ENCODE peak calls at places on chromosomes 2 and 18, in ten cellular contexts. E, L, T, U, Y, N, C, G, A and W are unnamed samples.
A peak's percentile ranks its signal among the peaks of the same experiment; 100 is the strongest.

GRCh38 chr18:23710068-23710527 is 20.8 kb downstream of the LAMA3 start:
- DNase-seq in E (no peak), L (peak; percentile 87), T (no peak), U (peak; percentile 65), Y (no peak), N (no peak), C (peak; percentile 34), G (no peak), A (peak; percentile 69), W (no peak)

GRCh38 chr2:20421336-20421987 is 25.4 kb upstream of the RHOB start:
- DNase-seq in E (no peak), L (peak; percentile 41), T (no peak), U (no peak), Y (no peak), N (no peak), C (no peak), G (no peak), A (no peak), W (no peak)

GRCh38 chr18:35949903-35950627 is 22.4 kb upstream of the RMP24 start:
- DNase-seq in E (peak; percentile 54), L (peak; percentile 73), T (peak; percentile 41), U (peak; percentile 59), Y (peak; percentile 86), N (peak; percentile 50), C (peak; percentile 96), G (peak; percentile 3), A (peak; percentile 75), W (peak; percentile 33)

GRCh38 chr2:210593166-210593565 is 36.8 kb downstream of the CPS1 start:
- DNase-seq in E (no peak), L (no peak), T (no peak), U (no peak), Y (no peak), N (no peak), C (peak; percentile 33), G (no peak), A (no peak), W (no peak)

GRCh38 chr2:51995293-51995692 is 963.4 kb upstream of the NRXN1 start:
- DNase-seq in E (no peak), L (peak; percentile 78), T (no peak), U (no peak), Y (no peak), N (no peak), C (no peak), G (peak; percentile 33), A (no peak), W (peak; percentile 36)

GRCh38 chr2:148110184-148110583 is 89.3 kb downstream of the MBD5 start:
- DNase-seq in E (no peak), L (no peak), T (no peak), U (no peak), Y (no peak), N (no peak), C (no peak), G (no peak), A (no peak), W (no peak)

GRCh38 chr2:61327173-61327572 is 143.7 kb downstream of the USP34 start:
- DNase-seq in E (no peak), L (no peak), T (no peak), U (no peak), Y (no peak), N (no peak), C (no peak), G (no peak), A (no peak), W (no peak)

GRCh38 chr2:201267278-201268030 is 7.1 kb downstream of the CASP8 start:
- DNase-seq in E (no peak), L (no peak), T (no peak), U (no peak), Y (no peak), N (no peak), C (no peak), G (no peak), A (no peak), W (no peak)

DNA sequence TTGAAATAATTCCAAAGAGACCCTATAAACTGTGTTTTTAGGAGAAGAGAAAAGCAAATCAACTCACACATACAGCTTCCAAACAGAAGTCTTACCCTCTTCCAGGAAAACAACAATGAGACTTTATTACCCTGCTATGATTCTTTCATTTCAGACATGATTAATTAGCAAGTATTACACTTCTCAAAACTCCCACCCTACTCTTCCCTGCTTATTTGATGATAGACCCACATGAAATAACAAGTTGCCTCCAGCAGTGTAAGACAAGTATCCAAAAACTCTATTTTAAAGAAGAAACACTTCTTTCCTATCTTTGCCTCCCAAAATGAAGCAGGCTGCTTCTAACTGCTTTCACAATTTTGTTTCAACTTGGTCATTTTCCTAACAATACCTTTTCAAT is 4.1 kb downstream of the FIGN start:
- DNase-seq in E (no peak), L (no peak), T (no peak), U (no peak), Y (no peak), N (no peak), C (no peak), G (no peak), A (no peak), W (no peak)
- H3K4me3 ChIP-seq in E (no peak overlapping the region), L (no peak overlapping the region), T (no peak overlapping the region), U (no peak overlapping the region), Y (no peak overlapping the region), N (no peak overlapping the region), C (no peak overlapping the region), G (no peak overlapping the region), A (no peak overlapping the region), W (no peak overlapping the region)

GRCh38 chr2:27493948-27494283 is 1.1 kb downstream of the FNDC4 start:
- DNase-seq in E (no peak), L (no peak), T (no peak), U (no peak), Y (no peak), N (no peak), C (no peak), G (no peak), A (no peak), W (no peak)

GRCh38 chr2:27495840-27496356 is 741 bp upstream of the GCKR start:
- DNase-seq in E (no peak), L (no peak), T (no peak), U (no peak), Y (no peak), N (no peak), C (no peak), G (no peak), A (no peak), W (no peak)

GRCh38 chr2:27492557-27492956 is 2.4 kb downstream of the FNDC4 start:
- DNase-seq in E (no peak), L (no peak), T (no peak), U (no peak), Y (no peak), N (no peak), C (no peak), G (no peak), A (no peak), W (no peak)

GRCh38 chr2:27494944-27495554 is at the start of gene FNDC4:
- DNase-seq in E (no peak), L (peak; percentile 18), T (peak; percentile 35), U (no peak), Y (peak; percentile 78), N (no peak), C (peak; percentile 76), G (no peak), A (peak; percentile 26), W (no peak)

DNA sequence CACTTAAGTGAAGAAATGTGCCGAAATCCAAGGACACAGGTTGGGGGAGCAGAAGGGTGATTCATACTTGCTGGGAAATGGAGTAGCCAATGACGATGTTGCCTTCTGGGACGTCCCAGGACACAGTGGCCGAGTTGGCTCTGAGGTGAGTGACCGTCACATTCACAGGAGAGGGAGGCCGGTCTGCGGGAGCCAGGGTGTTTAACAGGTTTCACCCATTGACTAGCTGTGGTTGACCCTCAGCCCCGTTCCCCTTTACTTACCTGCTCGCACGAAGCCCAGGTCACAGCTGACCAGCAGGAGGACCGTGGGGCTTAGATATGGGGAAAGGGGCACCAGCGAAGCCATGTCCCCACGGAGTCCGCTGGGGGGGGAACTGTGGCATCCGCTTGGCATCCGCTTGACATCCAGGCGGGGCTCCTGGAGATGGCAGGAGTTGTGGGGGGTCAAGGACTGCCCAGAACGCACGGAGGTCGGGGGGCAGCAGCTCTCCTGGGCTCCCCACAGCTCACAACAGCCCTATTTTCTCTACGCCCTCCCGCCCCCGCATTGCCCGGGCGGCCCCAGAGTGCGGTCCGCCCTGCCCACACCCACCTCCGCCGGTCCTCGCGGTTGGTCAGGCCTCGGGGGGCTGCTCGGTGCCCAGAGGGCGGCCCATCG is 586 bp downstream of the FNDC4 start:
- DNase-seq in E (no peak), L (peak; percentile 80), T (no peak), U (no peak), Y (peak; percentile 64), N (peak; percentile 48), C (peak; percentile 55), G (no peak), A (no peak), W (no peak)
- TF ChIP-seq CTCF in E (no peak), L (no peak), T (no peak), U (no peak), Y (no peak), N (no peak), C (no peak), G (peak; percentile 12), A (no peak), W (no peak)

DNA sequence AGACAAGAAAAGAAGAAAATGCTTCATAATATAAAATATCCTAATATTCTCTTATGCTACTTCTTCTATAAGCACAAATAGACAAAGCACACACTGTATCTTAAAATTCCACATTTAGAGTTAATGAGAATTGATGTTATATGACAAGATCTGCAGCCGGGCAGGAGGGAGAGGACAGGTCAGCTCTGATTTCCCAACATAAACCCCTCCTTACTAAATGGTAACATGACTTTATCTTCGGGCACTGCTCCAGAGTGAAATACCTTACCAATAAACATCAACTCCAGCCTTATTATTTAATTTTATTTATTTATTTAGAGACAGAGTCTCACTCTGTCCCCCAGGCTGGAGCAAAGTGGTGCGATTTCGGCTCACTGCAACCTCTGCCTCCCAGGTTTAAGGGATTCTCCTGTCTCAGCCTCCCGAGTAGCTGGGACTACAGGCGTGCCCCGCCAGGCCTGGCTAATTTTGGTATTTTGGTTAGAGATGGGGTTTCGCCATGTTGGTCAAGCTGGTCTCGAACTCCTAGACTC is 1.8 kb downstream of the CYB5A start:
- DNase-seq in E (no peak), L (no peak), T (no peak), U (no peak), Y (no peak), N (no peak), C (no peak), G (no peak), A (no peak), W (no peak)
- H3K4me3 ChIP-seq in E (no peak overlapping the region), L (peak overlapping the region; percentile 100), T (peak overlapping the region; percentile 82), U (no peak overlapping the region), Y (no peak overlapping the region), N (peak overlapping the region; percentile 62), C (peak overlapping the region; percentile 96), G (no peak overlapping the region), A (no peak overlapping the region), W (no peak overlapping the region)

GRCh38 chr2:178070824-178071223 is 1.8 kb downstream of the PDE11A start:
- DNase-seq in E (no peak), L (no peak), T (no peak), U (peak; percentile 26), Y (no peak), N (no peak), C (no peak), G (no peak), A (no peak), W (no peak)

GRCh38 chr2:178072000-178072382 is 586 bp downstream of the PDE11A start:
- DNase-seq in E (no peak), L (no peak), T (no peak), U (no peak), Y (no peak), N (no peak), C (no peak), G (no peak), A (no peak), W (no peak)

GRCh38 chr2:178068823-178069454 is 3.6 kb downstream of the PDE11A start:
- DNase-seq in E (no peak), L (no peak), T (no peak), U (no peak), Y (no peak), N (no peak), C (no peak), G (no peak), A (no peak), W (no peak)

GRCh38 chr2:178066890-178067669 is 5.5 kb downstream of the PDE11A start:
- DNase-seq in E (no peak), L (no peak), T (no peak), U (peak; percentile 12), Y (no peak), N (no peak), C (no peak), G (no peak), A (no peak), W (no peak)

DNA sequence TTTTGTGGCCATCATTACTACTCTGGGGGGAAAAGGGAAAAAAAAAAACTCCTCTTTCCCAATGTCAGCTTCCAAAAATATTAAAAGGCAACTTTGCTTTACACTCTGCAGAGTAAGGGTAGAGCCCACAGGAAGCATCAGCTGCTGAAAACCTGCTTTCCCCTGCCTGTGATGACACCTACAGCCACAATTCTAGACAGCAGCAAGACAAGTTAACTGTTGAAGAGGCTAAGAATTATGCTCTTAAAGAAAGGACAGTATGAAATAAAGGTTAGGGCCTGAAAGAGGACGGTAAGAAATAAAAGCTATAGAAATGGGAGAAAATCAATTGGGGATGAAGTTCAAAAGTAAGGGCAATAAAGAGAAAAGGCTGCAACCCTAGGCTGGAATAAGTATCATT is 3.0 kb downstream of the PDE11A start:
- DNase-seq in E (no peak), L (no peak), T (no peak), U (peak; percentile 58), Y (no peak), N (no peak), C (no peak), G (no peak), A (no peak), W (no peak)
- TF ChIP-seq CTCF in E (no peak), L (no peak), T (no peak), U (peak; percentile 28), Y (peak; percentile 18), N (no peak), C (peak; percentile 54), G (no peak), A (no peak), W (no peak)